ENCODE peak calls at places on chromosomes 12 and 14, in eight cellular contexts. One of them, this sample, is unnamed. For H3K4me1, the result is how much of the 10 kb centered on the place peaks cover.

GRCh38 chr14:95519699-95520098 is 3.2 kb upstream of the SYNE3 start:
- DNase-seq in CD8-positive, alpha-beta memory T cell: peak
- DNase-seq in Peyer's patch: peak
- DNase-seq in psoas muscle: peak
- DNase-seq in A673: peak
- DNase-seq in cardiac muscle cell: no peak
- DNase-seq in PC-9: peak
- DNase-seq in stomach: peak
- DNase-seq in this sample: no peak

GRCh38 chr14:65422093-65422834 is 9.7 kb downstream of the FUT8 start:
- DNase-seq in CD8-positive, alpha-beta memory T cell: no peak
- DNase-seq in Peyer's patch: no peak
- DNase-seq in psoas muscle: no peak
- DNase-seq in A673: no peak
- DNase-seq in cardiac muscle cell: no peak
- DNase-seq in PC-9: peak
- DNase-seq in stomach: no peak
- DNase-seq in this sample: no peak

GRCh38 chr12:92953747-92954146 is 24.7 kb upstream of the EEA1 start:
- DNase-seq in CD8-positive, alpha-beta memory T cell: no peak
- DNase-seq in Peyer's patch: no peak
- DNase-seq in psoas muscle: no peak
- DNase-seq in A673: no peak
- DNase-seq in cardiac muscle cell: no peak
- DNase-seq in PC-9: no peak
- DNase-seq in stomach: no peak
- DNase-seq in this sample: no peak

GRCh38 chr12:113069149-113069548 is 12.6 kb downstream of the DTX1 start:
- DNase-seq in CD8-positive, alpha-beta memory T cell: no peak
- DNase-seq in Peyer's patch: no peak
- DNase-seq in psoas muscle: no peak
- DNase-seq in A673: no peak
- DNase-seq in cardiac muscle cell: no peak
- DNase-seq in PC-9: no peak
- DNase-seq in stomach: no peak
- DNase-seq in this sample: no peak

GRCh38 chr12:90024261-90024660 is 315.6 kb upstream of the ATP2B1 start:
- DNase-seq in CD8-positive, alpha-beta memory T cell: no peak
- DNase-seq in Peyer's patch: no peak
- DNase-seq in psoas muscle: no peak
- DNase-seq in A673: no peak
- DNase-seq in cardiac muscle cell: no peak
- DNase-seq in PC-9: peak
- DNase-seq in stomach: no peak
- DNase-seq in this sample: no peak

GRCh38 chr14:94904636-94905035 is 134.7 kb upstream of the GSC start:
- DNase-seq in CD8-positive, alpha-beta memory T cell: no peak
- DNase-seq in Peyer's patch: no peak
- DNase-seq in psoas muscle: no peak
- DNase-seq in A673: no peak
- DNase-seq in cardiac muscle cell: no peak
- DNase-seq in PC-9: no peak
- DNase-seq in stomach: no peak
- DNase-seq in this sample: no peak

GRCh38 chr14:92122351-92122677 is 545 bp downstream of the CPSF2 start:
- DNase-seq in CD8-positive, alpha-beta memory T cell: no peak
- DNase-seq in Peyer's patch: no peak
- DNase-seq in psoas muscle: no peak
- DNase-seq in A673: peak
- DNase-seq in cardiac muscle cell: peak
- DNase-seq in PC-9: no peak
- DNase-seq in stomach: no peak
- DNase-seq in this sample: no peak

GRCh38 chr12:84329933-84330332 is 582.7 kb downstream of the SLC6A15 start:
- DNase-seq in CD8-positive, alpha-beta memory T cell: no peak
- DNase-seq in Peyer's patch: no peak
- DNase-seq in psoas muscle: no peak
- DNase-seq in A673: peak
- DNase-seq in cardiac muscle cell: no peak
- DNase-seq in PC-9: no peak
- DNase-seq in stomach: no peak
- DNase-seq in this sample: no peak

GRCh38 chr14:103144085-103144484 is 20.8 kb downstream of the TNFAIP2 start:
- DNase-seq in CD8-positive, alpha-beta memory T cell: no peak
- DNase-seq in Peyer's patch: no peak
- DNase-seq in psoas muscle: no peak
- DNase-seq in A673: no peak
- DNase-seq in cardiac muscle cell: no peak
- DNase-seq in PC-9: peak
- DNase-seq in stomach: no peak
- DNase-seq in this sample: no peak

GRCh38 chr14:93112891-93113677 is 2.6 kb downstream of the ITPK1 start:
- DNase-seq in CD8-positive, alpha-beta memory T cell: peak
- DNase-seq in Peyer's patch: peak
- DNase-seq in psoas muscle: peak
- DNase-seq in A673: peak
- DNase-seq in cardiac muscle cell: peak
- DNase-seq in PC-9: peak
- DNase-seq in stomach: peak
- DNase-seq in this sample: peak

GRCh38 chr12:100254876-100255275 is 12.0 kb downstream of the DEPDC4 start:
- DNase-seq in CD8-positive, alpha-beta memory T cell: no peak
- DNase-seq in Peyer's patch: no peak
- DNase-seq in psoas muscle: no peak
- DNase-seq in A673: no peak
- DNase-seq in cardiac muscle cell: no peak
- DNase-seq in PC-9: no peak
- DNase-seq in stomach: no peak
- DNase-seq in this sample: no peak

GRCh38 chr12:118377005-118377890 is 893 bp downstream of the SUDS3 start:
- DNase-seq in CD8-positive, alpha-beta memory T cell: no peak
- DNase-seq in Peyer's patch: no peak
- DNase-seq in psoas muscle: no peak
- DNase-seq in A673: no peak
- DNase-seq in cardiac muscle cell: no peak
- DNase-seq in PC-9: no peak
- DNase-seq in stomach: no peak
- DNase-seq in this sample: no peak

GRCh38 chr12:115776399-115776798 is 501.1 kb downstream of the MED13L start:
- DNase-seq in CD8-positive, alpha-beta memory T cell: no peak
- DNase-seq in Peyer's patch: no peak
- DNase-seq in psoas muscle: no peak
- DNase-seq in A673: no peak
- DNase-seq in cardiac muscle cell: no peak
- DNase-seq in PC-9: no peak
- DNase-seq in stomach: no peak
- DNase-seq in this sample: no peak

GRCh38 chr14:78950654-78951053 is 780.5 kb downstream of the NRXN3 start:
- DNase-seq in CD8-positive, alpha-beta memory T cell: no peak
- DNase-seq in Peyer's patch: peak
- DNase-seq in psoas muscle: no peak
- DNase-seq in A673: peak
- DNase-seq in cardiac muscle cell: no peak
- DNase-seq in PC-9: peak
- DNase-seq in stomach: no peak
- DNase-seq in this sample: no peak

GRCh38 chr12:95303476-95303875 is 85.9 kb downstream of the VEZT start:
- DNase-seq in CD8-positive, alpha-beta memory T cell: no peak
- DNase-seq in Peyer's patch: no peak
- DNase-seq in psoas muscle: no peak
- DNase-seq in A673: no peak
- DNase-seq in cardiac muscle cell: no peak
- DNase-seq in PC-9: no peak
- DNase-seq in stomach: no peak
- DNase-seq in this sample: no peak

GRCh38 chr12:57127710-57128518 is at the start of gene LRP1:
- DNase-seq in CD8-positive, alpha-beta memory T cell: peak
- DNase-seq in Peyer's patch: peak
- DNase-seq in psoas muscle: peak
- DNase-seq in A673: peak
- DNase-seq in cardiac muscle cell: peak
- DNase-seq in PC-9: peak
- DNase-seq in stomach: peak
- DNase-seq in this sample: peak

GRCh38 chr14:46574236-46574970 is 77.2 kb downstream of the RPL10L start:
- DNase-seq in CD8-positive, alpha-beta memory T cell: no peak
- DNase-seq in Peyer's patch: no peak
- DNase-seq in psoas muscle: no peak
- DNase-seq in A673: peak
- DNase-seq in cardiac muscle cell: no peak
- DNase-seq in PC-9: no peak
- DNase-seq in stomach: no peak
- DNase-seq in this sample: no peak

GRCh38 chr14:89617142-89617460 is 200.1 kb upstream of the FOXN3 start:
- DNase-seq in CD8-positive, alpha-beta memory T cell: no peak
- DNase-seq in Peyer's patch: no peak
- DNase-seq in psoas muscle: no peak
- DNase-seq in A673: no peak
- DNase-seq in cardiac muscle cell: no peak
- DNase-seq in PC-9: no peak
- DNase-seq in stomach: no peak
- DNase-seq in this sample: no peak

GRCh38 chr12:110931315-110931728 is 10.9 kb upstream of the MYL2 start:
- DNase-seq in CD8-positive, alpha-beta memory T cell: no peak
- DNase-seq in Peyer's patch: no peak
- DNase-seq in psoas muscle: peak
- DNase-seq in A673: no peak
- DNase-seq in cardiac muscle cell: peak
- DNase-seq in PC-9: no peak
- DNase-seq in stomach: no peak
- DNase-seq in this sample: no peak

GRCh38 chr12:57093412-57094193 is 4.7 kb downstream of the NAB2 start:
- DNase-seq in CD8-positive, alpha-beta memory T cell: peak
- DNase-seq in Peyer's patch: peak
- DNase-seq in psoas muscle: peak
- DNase-seq in A673: peak
- DNase-seq in cardiac muscle cell: peak
- DNase-seq in PC-9: no peak
- DNase-seq in stomach: peak
- DNase-seq in this sample: no peak

DNA sequence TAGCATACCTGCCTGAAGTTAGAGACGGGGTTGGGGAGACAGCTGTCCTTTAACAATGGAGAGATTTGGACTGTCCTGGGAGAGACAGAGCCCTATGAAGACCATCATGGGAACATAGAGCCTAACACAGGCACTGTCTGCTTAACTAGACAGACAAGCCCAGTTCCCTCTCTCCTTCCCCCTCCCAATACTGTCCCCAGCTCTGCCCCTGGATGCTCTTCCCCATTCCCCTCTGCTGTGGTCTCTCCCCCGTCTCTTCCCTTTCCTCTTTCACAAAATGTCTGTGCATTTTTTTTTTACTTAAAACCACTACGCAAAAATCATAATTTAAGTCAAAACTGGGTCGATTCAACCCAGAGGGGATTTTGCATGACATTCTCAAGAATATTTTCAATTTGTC is 232.9 kb downstream of the CHST11 start:
- DNase-seq in CD8-positive, alpha-beta memory T cell: no peak
- DNase-seq in Peyer's patch: no peak
- DNase-seq in psoas muscle: no peak
- DNase-seq in A673: no peak
- DNase-seq in cardiac muscle cell: no peak
- DNase-seq in PC-9: no peak
- DNase-seq in stomach: no peak
- DNase-seq in this sample: no peak
- H3K4me1 ChIP-seq in CD8-positive, alpha-beta memory T cell: half or more
- H3K4me1 ChIP-seq in Peyer's patch: under half
- H3K4me1 ChIP-seq in psoas muscle: under half
- H3K4me1 ChIP-seq in A673: under half
- H3K4me1 ChIP-seq in cardiac muscle cell: under half
- H3K4me1 ChIP-seq in PC-9: under half
- H3K4me1 ChIP-seq in stomach: under half
- H3K4me1 ChIP-seq in this sample: under half

DNA sequence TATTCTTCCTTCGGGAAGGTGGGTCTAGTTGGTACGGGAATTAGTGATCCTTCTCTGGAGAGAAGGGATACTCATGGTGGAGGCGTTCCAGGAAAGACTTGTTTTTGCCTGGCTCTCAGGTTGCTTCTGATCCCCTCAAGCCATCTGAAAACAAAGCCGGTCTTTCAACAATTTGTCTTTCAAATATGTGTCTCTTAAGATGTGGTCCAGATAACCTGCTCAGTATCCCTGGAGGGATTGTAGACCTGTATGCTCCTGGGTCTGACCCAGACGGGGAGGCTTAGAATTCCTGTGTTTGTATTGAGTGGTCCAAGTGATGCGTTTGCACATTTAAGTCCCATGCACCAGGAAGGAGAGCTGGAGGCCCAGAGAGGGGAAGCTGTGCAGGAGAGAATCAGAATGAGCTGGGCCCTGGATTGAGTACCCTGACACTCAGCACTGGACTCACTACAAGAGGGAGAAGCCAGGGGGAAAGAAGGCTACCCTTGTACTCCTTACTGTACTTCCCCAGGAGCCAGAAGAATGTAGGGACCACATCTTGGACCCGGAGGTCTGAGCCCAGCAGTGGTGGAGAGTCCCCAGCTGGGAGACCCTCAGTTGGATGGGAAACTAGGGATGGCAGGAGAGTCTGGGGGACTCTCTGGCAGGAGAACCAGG is 40.4 kb downstream of the ERH start:
- DNase-seq in CD8-positive, alpha-beta memory T cell: no peak
- DNase-seq in Peyer's patch: no peak
- DNase-seq in psoas muscle: no peak
- DNase-seq in A673: no peak
- DNase-seq in cardiac muscle cell: no peak
- DNase-seq in PC-9: no peak
- DNase-seq in stomach: no peak
- DNase-seq in this sample: no peak
- H3K4me3 ChIP-seq in CD8-positive, alpha-beta memory T cell: no peak
- H3K4me3 ChIP-seq in Peyer's patch: no peak
- H3K4me3 ChIP-seq in psoas muscle: no peak
- H3K4me3 ChIP-seq in A673: no peak
- H3K4me3 ChIP-seq in cardiac muscle cell: no peak
- H3K4me3 ChIP-seq in PC-9: no peak
- H3K4me3 ChIP-seq in stomach: no peak
- H3K4me3 ChIP-seq in this sample: no peak

DNA sequence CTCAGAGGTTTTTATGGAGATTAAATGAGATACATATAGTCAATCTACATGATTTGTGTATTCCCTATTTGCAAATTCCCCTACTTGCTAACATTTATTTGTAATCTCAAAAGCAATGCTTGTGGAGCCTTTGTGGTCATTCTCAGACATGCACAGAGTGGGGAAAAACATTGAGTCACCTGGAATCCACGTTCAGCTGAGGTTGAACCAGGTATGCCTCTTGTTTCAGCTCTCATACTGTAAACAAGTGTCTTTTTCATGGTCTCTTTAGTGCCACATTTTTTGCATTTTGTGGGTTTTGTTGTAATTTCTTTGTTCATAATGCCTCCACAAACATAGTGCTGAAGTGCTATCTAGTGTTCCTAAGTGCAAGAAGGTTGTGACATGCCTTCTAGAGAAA is 181.9 kb downstream of the BCAT1 start:
- DNase-seq in CD8-positive, alpha-beta memory T cell: no peak
- DNase-seq in Peyer's patch: no peak
- DNase-seq in psoas muscle: no peak
- DNase-seq in A673: no peak
- DNase-seq in cardiac muscle cell: no peak
- DNase-seq in PC-9: no peak
- DNase-seq in stomach: no peak
- DNase-seq in this sample: no peak
- H3K4me1 ChIP-seq in CD8-positive, alpha-beta memory T cell: under half
- H3K4me1 ChIP-seq in Peyer's patch: under half
- H3K4me1 ChIP-seq in psoas muscle: under half
- H3K4me1 ChIP-seq in A673: under half
- H3K4me1 ChIP-seq in cardiac muscle cell: under half
- H3K4me1 ChIP-seq in PC-9: under half
- H3K4me1 ChIP-seq in stomach: under half
- H3K4me1 ChIP-seq in this sample: under half

GRCh38 chr14:20687362-20688166 is 1.0 kb upstream of the ANG start:
- DNase-seq in CD8-positive, alpha-beta memory T cell: no peak
- DNase-seq in Peyer's patch: no peak
- DNase-seq in psoas muscle: no peak
- DNase-seq in A673: no peak
- DNase-seq in cardiac muscle cell: no peak
- DNase-seq in PC-9: no peak
- DNase-seq in stomach: peak
- DNase-seq in this sample: no peak
- H3K4me3 ChIP-seq in CD8-positive, alpha-beta memory T cell: no peak
- H3K4me3 ChIP-seq in Peyer's patch: no peak
- H3K4me3 ChIP-seq in psoas muscle: no peak
- H3K4me3 ChIP-seq in A673: no peak
- H3K4me3 ChIP-seq in cardiac muscle cell: no peak
- H3K4me3 ChIP-seq in PC-9: no peak
- H3K4me3 ChIP-seq in stomach: peak
- H3K4me3 ChIP-seq in this sample: no peak